ENCODE peak calls at places on chromosomes 1 and 21, in nine cellular contexts. I is aorta; F is transverse colon; H is suprapubic skin; V is sigmoid colon; Y is hepatocyte; J is CD8-positive, alpha-beta memory T cell; M is testis; L is tibial nerve. K is an unnamed sample.

GRCh38 chr1:178010674-178011073 is 40.8 kb upstream of the SEC16B start:
- DNase-seq in Y (no peak), I (no peak), H (no peak), L (no peak), M (no peak), V (no peak), J (no peak), F (no peak), K (no peak)

GRCh38 chr1:88302843-88303486 is 381.1 kb upstream of the PKN2 start:
- DNase-seq in Y (peak; percentile 75), F (no peak), L (no peak), V (no peak), M (peak; percentile 39), J (no peak), H (no peak), I (no peak), K (no peak)

GRCh38 chr1:240000634-240001033 is 91.0 kb upstream of the FMN2 start:
- DNase-seq in V (no peak), I (no peak), H (no peak), M (no peak), Y (no peak), J (no peak), L (no peak), F (no peak), K (no peak)

GRCh38 chr1:242454262-242455051 is 70.0 kb downstream of the PLD5 start:
- DNase-seq in H (no peak), I (no peak), F (no peak), V (no peak), Y (peak; percentile 59), J (no peak), L (no peak), M (peak; percentile 19), K (no peak)

GRCh38 chr1:183273300-183273699 is 87.2 kb downstream of the LAMC2 start:
- DNase-seq in I (no peak), F (no peak), L (no peak), J (no peak), V (no peak), H (no peak), Y (no peak), M (no peak), K (no peak)

GRCh38 chr1:110554871-110555801 is 36.2 kb upstream of the KCNA10 start:
- DNase-seq in F (peak; percentile 36), L (no peak), J (peak; percentile 23), M (peak; percentile 65), H (no peak), Y (peak; percentile 63), I (peak; percentile 68), V (no peak), K (peak; percentile 43)

GRCh38 chr1:19606817-19607706 is 37.0 kb upstream of the NBL1 start:
- DNase-seq in F (no peak), I (no peak), Y (no peak), J (peak; percentile 45), H (no peak), M (no peak), V (no peak), L (no peak), K (no peak)

GRCh38 chr1:46622341-46622740 is 5.7 kb upstream of the MOB3C start:
- DNase-seq in F (peak; percentile 60), H (no peak), L (no peak), Y (no peak), M (peak; percentile 62), J (no peak), I (no peak), V (peak; percentile 68), K (no peak)

GRCh38 chr1:110916669-110917306 is 43.8 kb downstream of the CD53 start:
- DNase-seq in L (no peak), Y (peak; percentile 13), H (no peak), F (no peak), J (no peak), M (no peak), V (no peak), I (no peak), K (no peak)

GRCh38 chr1:8941906-8942305 is 3.8 kb upstream of the CA6 start:
- DNase-seq in I (no peak), H (no peak), M (no peak), L (no peak), J (no peak), V (no peak), Y (peak; percentile 34), F (no peak), K (no peak)

GRCh38 chr1:28915036-28915895 is 897 bp downstream of the EPB41 start:
- DNase-seq in L (no peak), J (peak; percentile 38), V (no peak), M (peak; percentile 64), H (no peak), F (peak; percentile 45), Y (peak; percentile 64), I (no peak), K (no peak)

GRCh38 chr1:225477296-225477911 is 49.6 kb upstream of the LBR start:
- DNase-seq in V (no peak), H (no peak), J (no peak), Y (no peak), M (no peak), F (no peak), I (no peak), L (no peak), K (no peak)

GRCh38 chr1:34858901-34859441 is 578 bp downstream of the SMIM12 start:
- DNase-seq in M (no peak), J (peak; percentile 8), Y (peak; percentile 20), V (no peak), I (peak; percentile 62), L (no peak), F (no peak), H (no peak), K (peak; percentile 33)

GRCh38 chr1:176522310-176522846 is 59.4 kb downstream of the PAPPA2 start:
- DNase-seq in H (no peak), I (no peak), Y (peak; percentile 60), F (no peak), V (no peak), M (no peak), J (no peak), L (no peak), K (no peak)

GRCh38 chr1:32232558-32233304 is 10.5 kb downstream of the EIF3I start:
- DNase-seq in H (no peak), L (no peak), Y (no peak), V (no peak), F (no peak), I (no peak), J (no peak), M (no peak), K (no peak)

GRCh38 chr1:175920401-175920800 is 177.0 kb upstream of the TNR start:
- DNase-seq in M (no peak), Y (no peak), L (no peak), V (no peak), J (no peak), I (no peak), H (no peak), F (no peak), K (no peak)

GRCh38 chr1:8905582-8906191 is 27.2 kb upstream of the ENO1 start:
- DNase-seq in J (no peak), V (no peak), I (peak; percentile 55), H (no peak), F (no peak), L (no peak), M (no peak), Y (peak; percentile 28), K (no peak)

GRCh38 chr1:21671915-21672314 is 2.8 kb upstream of the RAP1GAP start:
- DNase-seq in V (peak; percentile 57), F (no peak), I (no peak), Y (no peak), L (no peak), H (no peak), M (peak; percentile 12), J (no peak), K (no peak)

DNA sequence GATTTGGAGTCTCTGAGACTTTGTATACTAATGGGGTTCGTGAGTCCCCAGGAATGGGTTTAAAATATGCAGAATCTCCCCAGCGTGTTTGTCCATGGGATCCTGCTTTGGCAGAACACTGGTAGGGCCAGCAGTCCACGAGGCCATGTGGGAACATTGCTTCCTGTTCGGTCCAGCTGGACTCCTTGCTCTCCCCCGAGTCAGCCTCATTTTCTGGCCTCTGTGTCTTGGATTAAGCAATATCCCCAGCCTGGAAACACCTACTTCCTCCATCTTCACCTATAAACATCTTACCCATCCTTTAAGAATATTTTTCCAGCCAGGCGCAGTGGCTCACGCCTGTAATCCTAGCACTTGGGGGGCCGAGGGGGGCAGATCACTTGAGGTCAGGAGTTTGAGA is 142.4 kb downstream of the NAV1 start:
- DNase-seq in V (peak; percentile 89), H (no peak), L (no peak), J (no peak), M (no peak), F (no peak), Y (no peak), I (no peak), K (no peak)
- H3K4me1 ChIP-seq in V (peaks cover 5% of the 10 kb centered on the region), H (peaks cover 10% of the 10 kb centered on the region), L (peaks cover 24% of the 10 kb centered on the region), J (no peaks in the 10 kb centered on the region), M (peaks cover 18% of the 10 kb centered on the region), F (peaks cover 10% of the 10 kb centered on the region), Y (peaks cover 5% of the 10 kb centered on the region), I (no peaks in the 10 kb centered on the region), K (peaks cover 3% of the 10 kb centered on the region)

GRCh38 chr1:154951901-154952657 is 3.8 kb downstream of the PBXIP1 start:
- DNase-seq in M (no peak), L (no peak), V (no peak), F (peak; percentile 48), J (peak; percentile 50), Y (no peak), I (no peak), H (no peak), K (no peak)
- H3K4me1 ChIP-seq in M (peaks cover 45% of the 10 kb centered on the region), L (peaks cover 52% of the 10 kb centered on the region), V (peaks cover 51% of the 10 kb centered on the region), F (peaks cover 33% of the 10 kb centered on the region), J (peaks cover 65% of the 10 kb centered on the region), Y (peaks cover 23% of the 10 kb centered on the region), I (no peaks in the 10 kb centered on the region), H (peaks cover 42% of the 10 kb centered on the region), K (peaks cover 24% of the 10 kb centered on the region)

DNA sequence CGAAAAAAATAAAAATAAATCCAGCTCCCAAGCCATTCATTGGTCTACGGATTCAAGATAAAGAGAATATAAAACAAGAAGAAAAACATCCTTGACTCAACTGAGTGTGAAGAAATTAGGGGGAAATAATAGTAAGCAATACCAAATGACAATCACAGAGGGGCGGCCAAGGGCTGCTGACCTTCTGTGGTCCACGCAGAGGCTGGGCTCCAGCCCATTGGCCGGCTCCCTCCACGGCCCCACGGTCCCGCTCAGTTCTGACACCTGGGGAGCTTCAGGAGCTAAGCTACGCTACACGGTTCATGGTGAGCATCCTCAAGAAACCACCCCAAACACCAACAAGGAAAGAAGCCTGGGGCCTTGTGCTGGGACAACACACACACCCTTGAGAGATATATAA is 400 bp upstream of the KRTAP10-12 start:
- DNase-seq in F (no peak), V (no peak), H (no peak), J (no peak), L (no peak), M (peak; percentile 4), Y (no peak), I (no peak), K (no peak)
- H3K4me1 ChIP-seq in F (no peaks in the 10 kb centered on the region), V (no peaks in the 10 kb centered on the region), H (no peaks in the 10 kb centered on the region), J (no peaks in the 10 kb centered on the region), L (no peaks in the 10 kb centered on the region), M (no peaks in the 10 kb centered on the region), Y (peaks cover 3% of the 10 kb centered on the region), I (no peaks in the 10 kb centered on the region), K (no peaks in the 10 kb centered on the region)

DNA sequence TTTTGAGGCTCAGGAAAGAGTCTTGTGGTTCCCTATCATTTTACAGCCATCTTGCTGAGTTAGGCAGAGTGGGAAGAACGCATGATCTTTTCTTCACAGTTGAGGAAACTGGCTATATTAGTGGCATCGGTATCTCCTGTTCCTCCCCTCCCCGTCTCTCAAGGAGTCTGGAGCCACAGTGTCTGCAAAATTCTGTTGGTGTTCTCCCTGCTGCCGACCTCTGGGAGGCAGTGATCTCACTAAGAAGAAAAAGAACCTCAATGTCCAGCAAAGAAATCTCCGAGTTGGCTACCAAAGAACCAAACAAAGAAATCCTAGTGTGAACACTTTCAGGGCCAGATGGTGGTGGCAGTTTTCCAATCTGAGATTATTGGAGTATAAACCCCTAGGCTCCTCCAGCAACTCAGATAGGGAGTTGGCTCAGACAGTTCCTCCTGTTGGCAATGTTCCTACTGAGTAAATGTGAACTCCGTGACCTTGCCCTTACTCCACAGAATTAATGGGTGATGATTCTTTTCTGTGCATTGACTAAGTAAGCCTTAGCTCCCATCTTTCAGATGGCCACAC is 41.2 kb downstream of the PRAMEF20 start:
- DNase-seq in F (no peak), I (no peak), M (peak; percentile 56), H (no peak), Y (no peak), V (no peak), J (no peak), L (no peak), K (no peak)
- H3K4me1 ChIP-seq in F (no peaks in the 10 kb centered on the region), I (no peaks in the 10 kb centered on the region), M (no peaks in the 10 kb centered on the region), H (peaks cover 3% of the 10 kb centered on the region), Y (no peaks in the 10 kb centered on the region), V (no peaks in the 10 kb centered on the region), J (no peaks in the 10 kb centered on the region), L (no peaks in the 10 kb centered on the region), K (no peaks in the 10 kb centered on the region)